ENCODE peak calls at places on chromosomes 13 and 19, in six cellular contexts. U is Peyer's patch, R is lower leg skin, N is heart left ventricle, I is uterus, B is stomach. O is an unnamed sample.

GRCh38 chr19:43481701-43482100 is 16.3 kb upstream of the LYPD3 start:
- DNase-seq in U (no peak), R (no peak), N (no peak), I (no peak), B (no peak), O (no peak)

GRCh38 chr13:72696590-72696989 is 30.8 kb downstream of the MZT1 start:
- DNase-seq in U (no peak), R (no peak), N (no peak), I (no peak), B (no peak), O (no peak)

GRCh38 chr13:23384111-23384510 is 49.4 kb downstream of the SACS start:
- DNase-seq in U (no peak), R (no peak), N (no peak), I (no peak), B (no peak), O (no peak)

GRCh38 chr13:78784017-78784745 is 125.2 kb upstream of the OBI1 start:
- DNase-seq in U (no peak), R (no peak), N (no peak), I (no peak), B (no peak), O (no peak)

GRCh38 chr13:84433024-84433423 is 550.8 kb upstream of the SLITRK1 start:
- DNase-seq in U (no peak), R (no peak), N (no peak), I (no peak), B (no peak), O (no peak)

GRCh38 chr19:39825531-39826076 is 8.4 kb downstream of the DYRK1B start:
- DNase-seq in U (no peak), R (no peak), N (no peak), I (no peak), B (no peak), O (no peak)

GRCh38 chr13:78241278-78241919 is 322.8 kb upstream of the EDNRB start:
- DNase-seq in U (peak), R (no peak), N (peak), I (no peak), B (no peak), O (peak)

GRCh38 chr13:105996391-105997028 is 539.0 kb downstream of the EFNB2 start:
- DNase-seq in U (no peak), R (no peak), N (no peak), I (no peak), B (no peak), O (no peak)

GRCh38 chr13:96020155-96020575 is 33.0 kb downstream of the UGGT2 start:
- DNase-seq in U (peak), R (peak), N (no peak), I (no peak), B (peak), O (peak)

GRCh38 chr19:33905937-33906577 is 109.4 kb downstream of the KCTD15 start:
- DNase-seq in U (peak), R (peak), N (peak), I (peak), B (peak), O (peak)

GRCh38 chr13:95982144-95982543 is 71.1 kb downstream of the UGGT2 start:
- DNase-seq in U (no peak), R (no peak), N (no peak), I (no peak), B (no peak), O (no peak)

GRCh38 chr13:25890671-25891212 is 161.1 kb downstream of the SHISA2 start:
- DNase-seq in U (no peak), R (no peak), N (no peak), I (no peak), B (no peak), O (no peak)

GRCh38 chr19:56109216-56109615 is 11.9 kb downstream of the ZNF787 start:
- DNase-seq in U (no peak), R (no peak), N (peak), I (no peak), B (no peak), O (peak)

GRCh38 chr13:97879646-97880297 is 73.7 kb upstream of the IPO5 start:
- DNase-seq in U (no peak), R (no peak), N (no peak), I (no peak), B (no peak), O (no peak)

GRCh38 chr13:73096173-73097117 is 37.6 kb downstream of the KLF5 start:
- DNase-seq in U (no peak), R (peak), N (no peak), I (no peak), B (no peak), O (no peak)

GRCh38 chr19:23002690-23003422 is at the start of gene ZNF728:
- DNase-seq in U (peak), R (no peak), N (peak), I (peak), B (no peak), O (peak)

GRCh38 chr13:46759861-46760260 is 37.1 kb downstream of the ESD start:
- DNase-seq in U (no peak), R (no peak), N (no peak), I (no peak), B (no peak), O (no peak)
- TF ChIP-seq POLR2A in U (no peak), R (no peak), N (no peak), I (no peak), B (no peak), O (no peak)

GRCh38 chr13:54174001-54174400 is 1145.4 kb downstream of the OLFM4 start:
- DNase-seq in U (no peak), R (no peak), N (no peak), I (no peak), B (no peak), O (no peak)
- TF ChIP-seq POLR2A in U (no peak), R (no peak), N (no peak), I (no peak), B (no peak), O (no peak)

GRCh38 chr13:112977091-112977490 is 8.1 kb downstream of the MCF2L start:
- DNase-seq in U (no peak), R (no peak), N (no peak), I (no peak), B (no peak), O (no peak)

GRCh38 chr13:112974125-112974524 is 5.1 kb downstream of the MCF2L start:
- DNase-seq in U (no peak), R (no peak), N (no peak), I (no peak), B (no peak), O (no peak)

GRCh38 chr13:112974676-112975075 is 5.7 kb downstream of the MCF2L start:
- DNase-seq in U (no peak), R (no peak), N (no peak), I (no peak), B (no peak), O (no peak)

GRCh38 chr13:112976526-112976925 is 7.5 kb downstream of the MCF2L start:
- DNase-seq in U (no peak), R (no peak), N (no peak), I (no peak), B (no peak), O (no peak)

DNA sequence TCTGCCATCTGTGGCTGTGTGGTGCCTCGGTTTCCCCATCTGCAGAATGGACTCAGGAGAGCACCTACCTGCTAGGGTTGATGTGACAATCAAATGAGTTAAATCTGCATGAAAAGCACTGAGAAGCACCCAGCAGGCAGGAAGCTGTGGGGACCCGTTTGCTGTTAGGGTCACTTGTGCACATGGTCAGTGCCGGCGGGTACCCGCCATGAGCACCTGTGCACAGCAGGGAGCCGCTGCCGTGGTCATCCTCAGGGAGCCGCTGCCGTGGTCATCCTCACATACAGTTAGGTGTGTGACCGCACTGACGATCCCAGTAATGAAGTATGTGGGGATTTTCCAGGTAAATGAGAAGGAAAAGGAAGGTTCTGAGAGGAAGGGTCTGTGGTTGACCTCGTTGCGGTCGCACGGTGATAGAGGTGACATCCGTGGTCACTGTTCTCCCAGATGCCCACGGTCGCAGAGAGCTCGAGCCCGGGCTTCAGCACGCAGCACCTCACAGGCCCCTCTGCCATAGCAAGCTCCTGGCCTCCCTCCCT is 6.5 kb downstream of the MCF2L start:
- DNase-seq in U (no peak), R (no peak), N (no peak), I (no peak), B (no peak), O (no peak)
- TF ChIP-seq POLR2A in U (no peak), R (no peak), N (no peak), I (no peak), B (no peak), O (no peak)

DNA sequence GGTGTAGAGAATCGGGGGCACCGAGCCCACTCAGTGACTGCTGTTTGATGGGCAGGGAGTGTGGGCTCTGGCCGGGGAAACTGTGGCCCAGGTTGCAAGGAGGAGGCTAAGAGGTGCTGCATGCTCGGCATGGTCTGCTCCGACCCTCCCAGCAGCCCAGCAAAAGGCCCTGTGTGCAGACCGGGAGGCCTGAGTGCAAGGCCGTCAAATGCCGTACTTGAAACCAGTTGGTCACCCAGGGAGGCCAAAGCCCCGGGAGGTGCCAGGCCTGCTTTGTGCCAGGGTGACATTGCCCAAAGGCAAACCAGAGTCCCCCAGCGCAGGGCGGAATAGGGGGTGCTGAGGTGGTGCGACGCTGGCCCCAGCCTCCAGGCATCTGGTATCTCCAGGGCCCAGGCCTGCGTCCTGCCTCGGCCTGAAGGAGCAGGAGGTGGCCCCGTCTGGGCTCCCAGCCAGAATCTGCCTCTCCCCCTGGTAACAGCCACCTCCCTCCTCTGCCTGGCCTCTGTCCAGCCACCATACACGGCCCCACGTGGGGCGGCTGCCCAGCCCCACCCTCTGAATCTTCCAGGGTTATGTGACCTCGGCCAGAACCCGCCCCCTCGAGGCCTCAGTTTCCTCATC is 4.0 kb downstream of the PIK3R2 start:
- DNase-seq in U (peak), R (peak), N (peak), I (peak), B (peak), O (peak)
- TF ChIP-seq POLR2A in U (no peak), R (no peak), N (no peak), I (no peak), B (no peak), O (peak)

GRCh38 chr19:2087621-2088100 is 8.5 kb downstream of the MOB3A start:
- DNase-seq in U (peak), R (no peak), N (no peak), I (no peak), B (no peak), O (no peak)
- TF ChIP-seq POLR2A in U (no peak), R (no peak), N (no peak), I (no peak), B (no peak), O (no peak)

GRCh38 chr13:41306271-41307150 is 4.6 kb upstream of the NAA16 start:
- DNase-seq in U (no peak), R (no peak), N (no peak), I (no peak), B (no peak), O (no peak)
- TF ChIP-seq POLR2A in U (no peak), R (no peak), N (no peak), I (no peak), B (no peak), O (no peak)

GRCh38 chr19:12272386-12272785 is 22.3 kb downstream of the ZNF44 start:
- DNase-seq in U (no peak), R (no peak), N (no peak), I (no peak), B (no peak), O (no peak)
- TF ChIP-seq POLR2A in U (no peak), R (no peak), N (no peak), I (no peak), B (no peak), O (no peak)

O was measured in adrenal gland.